ENCODE peak calls at places on chromosomes 6 and 20, in eight cellular contexts. One of them, this sample, is unnamed.

GRCh38 chr6:11729083-11729482 is 49.5 kb downstream of the ADTRP start:
- DNase-seq in glutamatergic neuron: no peak
- DNase-seq in stimulated activated CD4-positive, alpha-beta T cell treated with anti-CD3 and anti-CD28 coated beads, Interleukin-4, amount 100 ng/mL, for 48 hours: no peak
- DNase-seq in right cardiac atrium: no peak
- DNase-seq in AG10803: no peak
- DNase-seq in HS-27A: no peak
- DNase-seq in Right ventricle myocardium superior: no peak
- DNase-seq in breast epithelium: no peak
- DNase-seq in this sample: no peak

GRCh38 chr20:33667245-33668086 is 723 bp downstream of the ACTL10 start:
- DNase-seq in glutamatergic neuron: no peak
- DNase-seq in stimulated activated CD4-positive, alpha-beta T cell treated with anti-CD3 and anti-CD28 coated beads, Interleukin-4, amount 100 ng/mL, for 48 hours: no peak
- DNase-seq in right cardiac atrium: peak; percentile 81
- DNase-seq in AG10803: peak; percentile 59
- DNase-seq in HS-27A: no peak
- DNase-seq in Right ventricle myocardium superior: peak; percentile 72
- DNase-seq in breast epithelium: peak; percentile 69
- DNase-seq in this sample: peak; percentile 39

GRCh38 chr6:135270676-135271536 is 89.8 kb downstream of the MYB start:
- DNase-seq in glutamatergic neuron: no peak
- DNase-seq in stimulated activated CD4-positive, alpha-beta T cell treated with anti-CD3 and anti-CD28 coated beads, Interleukin-4, amount 100 ng/mL, for 48 hours: no peak
- DNase-seq in right cardiac atrium: no peak
- DNase-seq in AG10803: no peak
- DNase-seq in HS-27A: no peak
- DNase-seq in Right ventricle myocardium superior: no peak
- DNase-seq in breast epithelium: peak; percentile 60
- DNase-seq in this sample: no peak

GRCh38 chr20:33944914-33945313 is 48.8 kb upstream of the RALY start:
- DNase-seq in glutamatergic neuron: no peak
- DNase-seq in stimulated activated CD4-positive, alpha-beta T cell treated with anti-CD3 and anti-CD28 coated beads, Interleukin-4, amount 100 ng/mL, for 48 hours: no peak
- DNase-seq in right cardiac atrium: no peak
- DNase-seq in AG10803: no peak
- DNase-seq in HS-27A: no peak
- DNase-seq in Right ventricle myocardium superior: no peak
- DNase-seq in breast epithelium: no peak
- DNase-seq in this sample: no peak

GRCh38 chr6:157905590-157906337 is 75.9 kb upstream of the SYNJ2 start:
- DNase-seq in glutamatergic neuron: peak; percentile 38
- DNase-seq in stimulated activated CD4-positive, alpha-beta T cell treated with anti-CD3 and anti-CD28 coated beads, Interleukin-4, amount 100 ng/mL, for 48 hours: no peak
- DNase-seq in right cardiac atrium: no peak
- DNase-seq in AG10803: no peak
- DNase-seq in HS-27A: no peak
- DNase-seq in Right ventricle myocardium superior: no peak
- DNase-seq in breast epithelium: no peak
- DNase-seq in this sample: no peak

GRCh38 chr6:109104512-109104911 is 9.2 kb downstream of the CEP57L1 start:
- DNase-seq in glutamatergic neuron: no peak
- DNase-seq in stimulated activated CD4-positive, alpha-beta T cell treated with anti-CD3 and anti-CD28 coated beads, Interleukin-4, amount 100 ng/mL, for 48 hours: no peak
- DNase-seq in right cardiac atrium: no peak
- DNase-seq in AG10803: no peak
- DNase-seq in HS-27A: no peak
- DNase-seq in Right ventricle myocardium superior: no peak
- DNase-seq in breast epithelium: no peak
- DNase-seq in this sample: no peak

GRCh38 chr20:14446446-14446845 is 109.0 kb upstream of the FLRT3 start:
- DNase-seq in glutamatergic neuron: no peak
- DNase-seq in stimulated activated CD4-positive, alpha-beta T cell treated with anti-CD3 and anti-CD28 coated beads, Interleukin-4, amount 100 ng/mL, for 48 hours: no peak
- DNase-seq in right cardiac atrium: no peak
- DNase-seq in AG10803: no peak
- DNase-seq in HS-27A: no peak
- DNase-seq in Right ventricle myocardium superior: no peak
- DNase-seq in breast epithelium: no peak
- DNase-seq in this sample: no peak

GRCh38 chr6:14406616-14407343 is 289.2 kb downstream of the CD83 start:
- DNase-seq in glutamatergic neuron: no peak
- DNase-seq in stimulated activated CD4-positive, alpha-beta T cell treated with anti-CD3 and anti-CD28 coated beads, Interleukin-4, amount 100 ng/mL, for 48 hours: no peak
- DNase-seq in right cardiac atrium: no peak
- DNase-seq in AG10803: no peak
- DNase-seq in HS-27A: no peak
- DNase-seq in Right ventricle myocardium superior: no peak
- DNase-seq in breast epithelium: no peak
- DNase-seq in this sample: no peak

GRCh38 chr6:109644131-109644530 is 46.9 kb downstream of the AK9 start:
- DNase-seq in glutamatergic neuron: no peak
- DNase-seq in stimulated activated CD4-positive, alpha-beta T cell treated with anti-CD3 and anti-CD28 coated beads, Interleukin-4, amount 100 ng/mL, for 48 hours: no peak
- DNase-seq in right cardiac atrium: no peak
- DNase-seq in AG10803: no peak
- DNase-seq in HS-27A: no peak
- DNase-seq in Right ventricle myocardium superior: no peak
- DNase-seq in breast epithelium: no peak
- DNase-seq in this sample: no peak

GRCh38 chr20:47576516-47577033 is 74.9 kb downstream of the NCOA3 start:
- DNase-seq in glutamatergic neuron: no peak
- DNase-seq in stimulated activated CD4-positive, alpha-beta T cell treated with anti-CD3 and anti-CD28 coated beads, Interleukin-4, amount 100 ng/mL, for 48 hours: no peak
- DNase-seq in right cardiac atrium: peak; percentile 52
- DNase-seq in AG10803: peak; percentile 54
- DNase-seq in HS-27A: no peak
- DNase-seq in Right ventricle myocardium superior: peak; percentile 60
- DNase-seq in breast epithelium: no peak
- DNase-seq in this sample: peak; percentile 78

GRCh38 chr6:32604434-32604877 is 14.8 kb upstream of the HLA-DRB1 start:
- DNase-seq in glutamatergic neuron: no peak
- DNase-seq in stimulated activated CD4-positive, alpha-beta T cell treated with anti-CD3 and anti-CD28 coated beads, Interleukin-4, amount 100 ng/mL, for 48 hours: no peak
- DNase-seq in right cardiac atrium: no peak
- DNase-seq in AG10803: no peak
- DNase-seq in HS-27A: no peak
- DNase-seq in Right ventricle myocardium superior: no peak
- DNase-seq in breast epithelium: no peak
- DNase-seq in this sample: no peak

GRCh38 chr20:64106981-64107735 is at the start of gene NPBWR2:
- DNase-seq in glutamatergic neuron: peak; percentile 34
- DNase-seq in stimulated activated CD4-positive, alpha-beta T cell treated with anti-CD3 and anti-CD28 coated beads, Interleukin-4, amount 100 ng/mL, for 48 hours: no peak
- DNase-seq in right cardiac atrium: peak; percentile 7
- DNase-seq in AG10803: no peak
- DNase-seq in HS-27A: no peak
- DNase-seq in Right ventricle myocardium superior: peak; percentile 30
- DNase-seq in breast epithelium: no peak
- DNase-seq in this sample: no peak

GRCh38 chr20:58708246-58708931 is 15.8 kb downstream of the NPEPL1 start:
- DNase-seq in glutamatergic neuron: no peak
- DNase-seq in stimulated activated CD4-positive, alpha-beta T cell treated with anti-CD3 and anti-CD28 coated beads, Interleukin-4, amount 100 ng/mL, for 48 hours: no peak
- DNase-seq in right cardiac atrium: peak; percentile 8
- DNase-seq in AG10803: no peak
- DNase-seq in HS-27A: no peak
- DNase-seq in Right ventricle myocardium superior: peak; percentile 18
- DNase-seq in breast epithelium: no peak
- DNase-seq in this sample: peak; percentile 7

GRCh38 chr6:7419065-7419464 is 29.5 kb downstream of the RIOK1 start:
- DNase-seq in glutamatergic neuron: no peak
- DNase-seq in stimulated activated CD4-positive, alpha-beta T cell treated with anti-CD3 and anti-CD28 coated beads, Interleukin-4, amount 100 ng/mL, for 48 hours: no peak
- DNase-seq in right cardiac atrium: no peak
- DNase-seq in AG10803: peak; percentile 30
- DNase-seq in HS-27A: no peak
- DNase-seq in Right ventricle myocardium superior: no peak
- DNase-seq in breast epithelium: no peak
- DNase-seq in this sample: no peak

GRCh38 chr6:98292812-98293211 is 541.6 kb upstream of the POU3F2 start:
- DNase-seq in glutamatergic neuron: no peak
- DNase-seq in stimulated activated CD4-positive, alpha-beta T cell treated with anti-CD3 and anti-CD28 coated beads, Interleukin-4, amount 100 ng/mL, for 48 hours: no peak
- DNase-seq in right cardiac atrium: no peak
- DNase-seq in AG10803: no peak
- DNase-seq in HS-27A: no peak
- DNase-seq in Right ventricle myocardium superior: no peak
- DNase-seq in breast epithelium: no peak
- DNase-seq in this sample: no peak

GRCh38 chr6:332671-333070 is 40.4 kb downstream of the DUSP22 start:
- DNase-seq in glutamatergic neuron: no peak
- DNase-seq in stimulated activated CD4-positive, alpha-beta T cell treated with anti-CD3 and anti-CD28 coated beads, Interleukin-4, amount 100 ng/mL, for 48 hours: no peak
- DNase-seq in right cardiac atrium: no peak
- DNase-seq in AG10803: peak; percentile 60
- DNase-seq in HS-27A: no peak
- DNase-seq in Right ventricle myocardium superior: no peak
- DNase-seq in breast epithelium: no peak
- DNase-seq in this sample: no peak

GRCh38 chr6:111663692-111664564 is 58.2 kb upstream of the TRAF3IP2 start:
- DNase-seq in glutamatergic neuron: peak; percentile 81
- DNase-seq in stimulated activated CD4-positive, alpha-beta T cell treated with anti-CD3 and anti-CD28 coated beads, Interleukin-4, amount 100 ng/mL, for 48 hours: no peak
- DNase-seq in right cardiac atrium: peak; percentile 74
- DNase-seq in AG10803: peak; percentile 67
- DNase-seq in HS-27A: no peak
- DNase-seq in Right ventricle myocardium superior: peak; percentile 78
- DNase-seq in breast epithelium: no peak
- DNase-seq in this sample: peak; percentile 73

GRCh38 chr6:34159844-34160243 is 14.0 kb upstream of the GRM4 start:
- DNase-seq in glutamatergic neuron: no peak
- DNase-seq in stimulated activated CD4-positive, alpha-beta T cell treated with anti-CD3 and anti-CD28 coated beads, Interleukin-4, amount 100 ng/mL, for 48 hours: no peak
- DNase-seq in right cardiac atrium: no peak
- DNase-seq in AG10803: no peak
- DNase-seq in HS-27A: no peak
- DNase-seq in Right ventricle myocardium superior: no peak
- DNase-seq in breast epithelium: no peak
- DNase-seq in this sample: no peak

GRCh38 chr20:40317156-40317790 is 371.8 kb downstream of the MAFB start:
- DNase-seq in glutamatergic neuron: no peak
- DNase-seq in stimulated activated CD4-positive, alpha-beta T cell treated with anti-CD3 and anti-CD28 coated beads, Interleukin-4, amount 100 ng/mL, for 48 hours: no peak
- DNase-seq in right cardiac atrium: no peak
- DNase-seq in AG10803: no peak
- DNase-seq in HS-27A: no peak
- DNase-seq in Right ventricle myocardium superior: no peak
- DNase-seq in breast epithelium: peak; percentile 53
- DNase-seq in this sample: no peak

GRCh38 chr20:48897298-48898044 is 24.0 kb upstream of the ARFGEF2 start:
- DNase-seq in glutamatergic neuron: no peak
- DNase-seq in stimulated activated CD4-positive, alpha-beta T cell treated with anti-CD3 and anti-CD28 coated beads, Interleukin-4, amount 100 ng/mL, for 48 hours: no peak
- DNase-seq in right cardiac atrium: no peak
- DNase-seq in AG10803: peak; percentile 80
- DNase-seq in HS-27A: peak; percentile 69
- DNase-seq in Right ventricle myocardium superior: no peak
- DNase-seq in breast epithelium: no peak
- DNase-seq in this sample: peak; percentile 72

GRCh38 chr6:136784910-136785746 is 7.1 kb downstream of the MAP3K5 start:
- DNase-seq in glutamatergic neuron: no peak
- DNase-seq in stimulated activated CD4-positive, alpha-beta T cell treated with anti-CD3 and anti-CD28 coated beads, Interleukin-4, amount 100 ng/mL, for 48 hours: peak; percentile 19
- DNase-seq in right cardiac atrium: peak; percentile 54
- DNase-seq in AG10803: no peak
- DNase-seq in HS-27A: no peak
- DNase-seq in Right ventricle myocardium superior: peak; percentile 74
- DNase-seq in breast epithelium: no peak
- DNase-seq in this sample: no peak

GRCh38 chr6:76706566-76706965 is 634.1 kb upstream of the IMPG1 start:
- DNase-seq in glutamatergic neuron: no peak
- DNase-seq in stimulated activated CD4-positive, alpha-beta T cell treated with anti-CD3 and anti-CD28 coated beads, Interleukin-4, amount 100 ng/mL, for 48 hours: no peak
- DNase-seq in right cardiac atrium: no peak
- DNase-seq in AG10803: no peak
- DNase-seq in HS-27A: no peak
- DNase-seq in Right ventricle myocardium superior: no peak
- DNase-seq in breast epithelium: no peak
- DNase-seq in this sample: no peak

GRCh38 chr20:52497731-52498130 is 306.2 kb upstream of the ZFP64 start:
- DNase-seq in glutamatergic neuron: no peak
- DNase-seq in stimulated activated CD4-positive, alpha-beta T cell treated with anti-CD3 and anti-CD28 coated beads, Interleukin-4, amount 100 ng/mL, for 48 hours: no peak
- DNase-seq in right cardiac atrium: no peak
- DNase-seq in AG10803: peak; percentile 59
- DNase-seq in HS-27A: no peak
- DNase-seq in Right ventricle myocardium superior: no peak
- DNase-seq in breast epithelium: no peak
- DNase-seq in this sample: peak; percentile 24